ENCODE peak calls at places on chromosome 7, in seven cellular contexts. N, Y, F, W, S, D and L are unnamed samples.

GRCh38 chr7:24427048-24427447 is 143.1 kb downstream of the NPY start:
- DNase-seq in S (peak; percentile 63), W (no peak), N (no peak), Y (no peak), D (no peak), F (no peak), L (no peak)

GRCh38 chr7:38628630-38629385 is 2.4 kb downstream of the AMPH start:
- DNase-seq in W (no peak), D (no peak), Y (no peak), F (peak; percentile 74), S (no peak), N (no peak), L (no peak)

GRCh38 chr7:29217112-29217511 is 22.5 kb downstream of the CHN2 start:
- DNase-seq in S (no peak), W (no peak), F (no peak), D (no peak), Y (no peak), N (no peak), L (no peak)

GRCh38 chr7:131619336-131620305 is 63.2 kb upstream of the PODXL start:
- DNase-seq in S (no peak), Y (peak; percentile 96), N (no peak), F (no peak), W (no peak), D (no peak), L (no peak)

GRCh38 chr7:47580811-47581331 is 1.0 kb downstream of the TNS3 start:
- DNase-seq in F (no peak), Y (peak; percentile 68), W (no peak), N (no peak), D (no peak), S (no peak), L (no peak)

GRCh38 chr7:18541189-18541870 is 45.8 kb downstream of the HDAC9 start:
- DNase-seq in W (peak; percentile 39), N (no peak), F (peak; percentile 31), S (no peak), D (peak; percentile 47), Y (no peak), L (no peak)

GRCh38 chr7:21945374-21946227 is at the start of gene CDCA7L:
- DNase-seq in N (peak; percentile 68), Y (peak; percentile 66), W (peak; percentile 83), S (peak; percentile 86), F (peak; percentile 63), D (peak; percentile 83), L (peak; percentile 51)

GRCh38 chr7:148303295-148304013 is 287.1 kb upstream of the C7orf33 start:
- DNase-seq in N (no peak), W (peak; percentile 35), D (peak; percentile 84), Y (no peak), S (no peak), F (peak; percentile 93), L (no peak)

GRCh38 chr7:268991-269390 is 21.0 kb upstream of the FOXL3 start:
- DNase-seq in F (no peak), N (no peak), W (no peak), Y (no peak), S (no peak), D (no peak), L (no peak)

GRCh38 chr7:92720604-92721350 is 115.6 kb downstream of the CDK6 start:
- DNase-seq in W (no peak), F (no peak), S (no peak), Y (no peak), N (no peak), D (no peak), L (no peak)

GRCh38 chr7:27184342-27185012 is 555 bp downstream of the HOXA11 start:
- DNase-seq in Y (peak; percentile 47), N (no peak), W (peak; percentile 31), S (peak; percentile 55), F (peak; percentile 44), D (no peak), L (no peak)

GRCh38 chr7:102866480-102866879 is 46.3 kb upstream of the LRRC17 start:
- DNase-seq in F (no peak), W (no peak), D (no peak), S (no peak), Y (no peak), N (no peak), L (no peak)

GRCh38 chr7:105191329-105191728 is 177.3 kb downstream of the KMT2E start:
- DNase-seq in Y (no peak), W (no peak), N (no peak), D (no peak), F (no peak), S (no peak), L (no peak)

GRCh38 chr7:494906-495305 is 24.7 kb downstream of the PDGFA start:
- DNase-seq in S (no peak), N (no peak), W (peak; percentile 19), D (no peak), F (no peak), Y (no peak), L (no peak)

GRCh38 chr7:69871213-69871885 is 273.1 kb downstream of the AUTS2 start:
- DNase-seq in F (peak; percentile 91), S (no peak), Y (no peak), W (no peak), N (no peak), D (no peak), L (no peak)

GRCh38 chr7:81725003-81725402 is 44.8 kb downstream of the HGF start:
- DNase-seq in S (no peak), Y (no peak), D (no peak), F (peak; percentile 48), N (no peak), W (no peak), L (no peak)

GRCh38 chr7:426510-426909 is 93.1 kb downstream of the PDGFA start:
- DNase-seq in W (no peak), F (no peak), D (no peak), N (no peak), S (no peak), Y (no peak), L (no peak)

GRCh38 chr7:100585511-100586265 is at the start of gene LRCH4:
- DNase-seq in N (peak; percentile 47), F (peak; percentile 17), Y (peak; percentile 81), W (peak; percentile 69), S (peak; percentile 74), D (no peak), L (peak; percentile 97)

GRCh38 chr7:39621784-39622411 is 1.5 kb upstream of the RALA start:
- DNase-seq in D (no peak), F (peak; percentile 76), W (no peak), N (no peak), Y (no peak), S (no peak), L (no peak)

DNA sequence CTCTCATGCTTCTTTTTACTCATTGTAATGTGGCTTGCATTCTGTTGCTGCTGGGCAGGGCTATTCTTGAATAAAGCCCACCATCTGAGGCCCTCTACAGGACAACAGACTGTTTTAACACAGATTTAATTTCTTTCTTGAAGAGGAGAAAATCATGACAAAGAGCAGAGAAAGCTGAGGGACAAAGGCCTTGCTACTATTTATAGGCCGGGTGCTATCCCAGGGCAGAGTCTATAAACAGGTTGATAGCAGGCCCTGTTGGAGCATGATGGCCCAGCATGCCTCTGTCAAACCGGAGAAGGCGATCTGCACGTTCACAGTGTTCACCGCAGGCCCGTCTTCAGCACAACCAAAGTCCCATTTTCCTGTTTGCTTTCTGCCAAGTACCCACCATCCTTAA is 3.0 kb downstream of the VIPR2 start:
- DNase-seq in S (peak; percentile 46), W (no peak), D (peak; percentile 44), Y (no peak), N (no peak), F (no peak), L (no peak)
- TF ChIP-seq CTCF in S (peak; percentile 44), W (no peak), D (peak; percentile 10), Y (no peak), N (no peak), F (no peak), L (no peak)

DNA sequence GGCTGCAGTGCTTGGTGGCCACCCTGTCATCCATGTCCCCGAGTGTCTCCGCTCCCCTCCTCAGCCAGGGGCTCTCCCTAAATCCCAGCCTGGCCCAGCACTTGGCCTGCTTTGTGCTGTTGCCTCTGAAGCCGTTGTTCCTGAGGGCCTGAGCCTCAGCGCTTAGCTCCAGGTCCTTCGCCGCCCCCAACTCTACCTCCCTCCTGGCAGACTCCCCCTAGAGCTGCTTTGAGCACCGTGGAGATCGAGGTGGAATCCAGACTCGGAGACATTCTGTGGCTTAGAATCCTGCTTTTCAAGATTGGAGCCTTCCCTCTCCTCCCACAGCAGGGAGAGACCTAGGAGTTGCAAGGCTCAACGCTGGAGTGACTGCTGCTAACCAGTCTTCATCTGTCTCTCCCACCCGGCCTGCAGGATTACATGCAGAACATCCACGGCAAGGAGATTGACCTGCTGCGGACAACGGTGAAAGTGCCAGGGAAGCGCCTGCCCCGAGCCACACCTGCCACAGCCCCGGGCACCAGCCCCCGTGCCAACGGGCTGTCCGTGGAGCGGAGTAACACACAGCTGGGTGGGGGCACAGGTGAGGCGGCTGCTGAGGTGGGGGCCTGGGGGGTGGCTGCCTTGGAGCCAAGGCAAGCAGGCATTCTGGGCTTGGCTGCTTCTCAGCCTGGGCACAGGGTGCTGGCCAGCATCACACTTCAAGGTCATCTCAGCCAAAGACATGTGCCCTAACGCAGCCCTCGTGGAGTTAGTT is 33.3 kb downstream of the GBX1 start:
- DNase-seq in Y (no peak), S (no peak), D (peak; percentile 17), N (no peak), F (no peak), W (peak; percentile 30), L (peak; percentile 17)
- TF ChIP-seq CTCF in Y (no peak), S (no peak), D (no peak), N (no peak), F (no peak), W (no peak), L (no peak)

GRCh38 chr7:84247591-84247990 is 53.0 kb upstream of the SEMA3A start:
- DNase-seq in F (peak; percentile 81), W (no peak), D (no peak), N (no peak), Y (no peak), S (no peak), L (no peak)
- TF ChIP-seq CTCF in F (peak; percentile 17), W (no peak), D (no peak), N (no peak), Y (no peak), S (no peak), L (no peak)

GRCh38 chr7:135414208-135414607 is 95.7 kb downstream of the CNOT4 start:
- DNase-seq in F (no peak), Y (no peak), N (no peak), D (no peak), S (no peak), W (no peak), L (no peak)
- TF ChIP-seq CTCF in F (no peak), Y (no peak), N (no peak), D (no peak), S (no peak), W (no peak), L (no peak)

GRCh38 chr7:141533149-141533949 is 17.9 kb upstream of the AGK start:
- DNase-seq in Y (peak; percentile 46), F (peak; percentile 78), N (peak; percentile 70), W (peak; percentile 51), S (peak; percentile 71), D (peak; percentile 57), L (peak; percentile 49)
- TF ChIP-seq CTCF in Y (peak; percentile 96), F (peak; percentile 98), N (peak; percentile 96), W (peak; percentile 98), S (peak; percentile 98), D (peak; percentile 98), L (peak; percentile 98)

GRCh38 chr7:2517004-2517403 is 2.6 kb upstream of the LFNG start:
- DNase-seq in F (peak; percentile 88), N (no peak), S (no peak), W (no peak), D (no peak), Y (no peak), L (no peak)
- TF ChIP-seq CTCF in F (no peak), N (no peak), S (no peak), W (no peak), D (no peak), Y (no peak), L (no peak)

GRCh38 chr7:45580053-45580872 is 6.1 kb downstream of the ADCY1 start:
- DNase-seq in Y (peak; percentile 32), F (no peak), N (peak; percentile 64), D (peak; percentile 32), W (no peak), S (peak; percentile 64), L (no peak)
- TF ChIP-seq CTCF in Y (peak; percentile 56), F (peak; percentile 46), N (peak; percentile 47), D (peak; percentile 38), W (no peak), S (peak; percentile 66), L (no peak)